ENCODE peak calls at places on chromosomes 12 and 14, in nine cellular contexts. One of them, this sample, is unnamed.

GRCh38 chr12:4610481-4610880 is 38.4 kb downstream of the AKAP3 start:
- DNase-seq in T-cell: no peak
- DNase-seq in aorta: no peak
- DNase-seq in uterus: no peak
- DNase-seq in left ventricle myocardium superior: no peak
- DNase-seq in cerebellar cortex: no peak
- DNase-seq in KG1: no peak
- DNase-seq in hypothalamus: no peak
- DNase-seq in naive thymus-derived CD8-positive, alpha-beta T cell: no peak
- DNase-seq in this sample: no peak

GRCh38 chr14:88683119-88683518 is 109.6 kb downstream of the EML5 start:
- DNase-seq in T-cell: no peak
- DNase-seq in aorta: no peak
- DNase-seq in uterus: no peak
- DNase-seq in left ventricle myocardium superior: no peak
- DNase-seq in cerebellar cortex: no peak
- DNase-seq in KG1: no peak
- DNase-seq in hypothalamus: no peak
- DNase-seq in naive thymus-derived CD8-positive, alpha-beta T cell: no peak
- DNase-seq in this sample: no peak

GRCh38 chr12:22334696-22335290 is at the start of gene ST8SIA1:
- DNase-seq in T-cell: peak
- DNase-seq in aorta: peak
- DNase-seq in uterus: peak
- DNase-seq in left ventricle myocardium superior: peak
- DNase-seq in cerebellar cortex: peak
- DNase-seq in KG1: no peak
- DNase-seq in hypothalamus: no peak
- DNase-seq in naive thymus-derived CD8-positive, alpha-beta T cell: peak
- DNase-seq in this sample: peak

GRCh38 chr14:22484638-22485037 is 104.4 kb downstream of the DAD1 start:
- DNase-seq in T-cell: no peak
- DNase-seq in aorta: no peak
- DNase-seq in uterus: peak
- DNase-seq in left ventricle myocardium superior: no peak
- DNase-seq in cerebellar cortex: no peak
- DNase-seq in KG1: no peak
- DNase-seq in hypothalamus: no peak
- DNase-seq in naive thymus-derived CD8-positive, alpha-beta T cell: no peak
- DNase-seq in this sample: no peak

GRCh38 chr14:32217301-32217700 is 14.2 kb upstream of the RNU6-8 start:
- DNase-seq in T-cell: no peak
- DNase-seq in aorta: no peak
- DNase-seq in uterus: no peak
- DNase-seq in left ventricle myocardium superior: no peak
- DNase-seq in cerebellar cortex: no peak
- DNase-seq in KG1: peak
- DNase-seq in hypothalamus: no peak
- DNase-seq in naive thymus-derived CD8-positive, alpha-beta T cell: no peak
- DNase-seq in this sample: no peak

GRCh38 chr14:63770187-63770807 is 42.4 kb upstream of the SGPP1 start:
- DNase-seq in T-cell: peak
- DNase-seq in aorta: no peak
- DNase-seq in uterus: peak
- DNase-seq in left ventricle myocardium superior: no peak
- DNase-seq in cerebellar cortex: peak
- DNase-seq in KG1: peak
- DNase-seq in hypothalamus: no peak
- DNase-seq in naive thymus-derived CD8-positive, alpha-beta T cell: peak
- DNase-seq in this sample: peak

GRCh38 chr12:31533470-31533869 is 57.5 kb downstream of the DENND5B start:
- DNase-seq in T-cell: no peak
- DNase-seq in aorta: no peak
- DNase-seq in uterus: no peak
- DNase-seq in left ventricle myocardium superior: no peak
- DNase-seq in cerebellar cortex: no peak
- DNase-seq in KG1: no peak
- DNase-seq in hypothalamus: no peak
- DNase-seq in naive thymus-derived CD8-positive, alpha-beta T cell: no peak
- DNase-seq in this sample: no peak

GRCh38 chr14:92688434-92689375 is 59.7 kb downstream of the LGMN start:
- DNase-seq in T-cell: no peak
- DNase-seq in aorta: peak
- DNase-seq in uterus: no peak
- DNase-seq in left ventricle myocardium superior: no peak
- DNase-seq in cerebellar cortex: no peak
- DNase-seq in KG1: no peak
- DNase-seq in hypothalamus: no peak
- DNase-seq in naive thymus-derived CD8-positive, alpha-beta T cell: no peak
- DNase-seq in this sample: no peak

GRCh38 chr14:68968051-68968450 is 11.1 kb downstream of the ACTN1 start:
- DNase-seq in T-cell: peak
- DNase-seq in aorta: no peak
- DNase-seq in uterus: no peak
- DNase-seq in left ventricle myocardium superior: no peak
- DNase-seq in cerebellar cortex: no peak
- DNase-seq in KG1: no peak
- DNase-seq in hypothalamus: no peak
- DNase-seq in naive thymus-derived CD8-positive, alpha-beta T cell: peak
- DNase-seq in this sample: no peak